ENCODE peak calls at places on chromosomes 6 and 20, in five cellular contexts. F is fibroblast of lung, G is bronchial epithelial cell, U is lower leg skin, W is OCI-LY7. K is an unnamed sample.

GRCh38 chr6:7073810-7074525 is 33.8 kb upstream of the RREB1 start:
- DNase-seq in F (no peak), G (no peak), U (peak; percentile 44), W (no peak), K (no peak)

GRCh38 chr6:170437719-170438401 is 115.2 kb downstream of the PSMB1 start:
- DNase-seq in F (no peak), G (peak; percentile 14), U (no peak), W (no peak), K (no peak)

GRCh38 chr6:53056273-53056672 is 8.9 kb upstream of the FBXO9 start:
- DNase-seq in F (no peak), G (no peak), U (no peak), W (no peak), K (no peak)

GRCh38 chr6:109372070-109372585 is 10.1 kb downstream of the CD164 start:
- DNase-seq in F (no peak), G (no peak), U (no peak), W (no peak), K (peak; percentile 75)

GRCh38 chr6:16064687-16065086 is 64.2 kb upstream of the MYLIP start:
- DNase-seq in F (no peak), G (no peak), U (no peak), W (no peak), K (no peak)

GRCh38 chr6:3421763-3422456 is 34.9 kb downstream of the SLC22A23 start:
- DNase-seq in F (peak; percentile 30), G (peak; percentile 84), U (no peak), W (no peak), K (no peak)

GRCh38 chr6:117550078-117550600 is 52.2 kb downstream of the GOPC start:
- DNase-seq in F (no peak), G (peak; percentile 79), U (no peak), W (no peak), K (no peak)

GRCh38 chr6:100465701-100466409 is 1.1 kb upstream of the SIM1 start:
- DNase-seq in F (no peak), G (no peak), U (no peak), W (no peak), K (no peak)

GRCh38 chr6:134520181-134521115 is 202.5 kb upstream of the SGK1 start:
- DNase-seq in F (no peak), G (peak; percentile 83), U (no peak), W (no peak), K (no peak)

GRCh38 chr20:63891061-63892002 is 3.6 kb upstream of the DNAJC5 start:
- DNase-seq in F (no peak), G (no peak), U (no peak), W (no peak), K (no peak)

GRCh38 chr6:79842382-79843040 is 104.8 kb downstream of the ELOVL4 start:
- DNase-seq in F (no peak), G (no peak), U (no peak), W (no peak), K (no peak)

GRCh38 chr6:4727671-4728435 is 48.4 kb upstream of the CDYL start:
- DNase-seq in F (no peak), G (no peak), U (no peak), W (peak; percentile 33), K (no peak)

GRCh38 chr20:17621229-17621968 is 51.5 kb downstream of the DSTN start:
- DNase-seq in F (no peak), G (no peak), U (no peak), W (no peak), K (no peak)

GRCh38 chr6:43216200-43216599 is 13.1 kb downstream of the DNPH1 start:
- DNase-seq in F (no peak), G (no peak), U (no peak), W (no peak), K (no peak)

GRCh38 chr6:43207286-43207685 is 22.0 kb downstream of the DNPH1 start:
- DNase-seq in F (no peak), G (no peak), U (no peak), W (no peak), K (no peak)

GRCh38 chr6:43213431-43213830 is 15.8 kb downstream of the DNPH1 start:
- DNase-seq in F (no peak), G (no peak), U (no peak), W (no peak), K (no peak)

GRCh38 chr6:43215066-43215465 is 14.2 kb downstream of the DNPH1 start:
- DNase-seq in F (no peak), G (no peak), U (no peak), W (no peak), K (no peak)

DNA sequence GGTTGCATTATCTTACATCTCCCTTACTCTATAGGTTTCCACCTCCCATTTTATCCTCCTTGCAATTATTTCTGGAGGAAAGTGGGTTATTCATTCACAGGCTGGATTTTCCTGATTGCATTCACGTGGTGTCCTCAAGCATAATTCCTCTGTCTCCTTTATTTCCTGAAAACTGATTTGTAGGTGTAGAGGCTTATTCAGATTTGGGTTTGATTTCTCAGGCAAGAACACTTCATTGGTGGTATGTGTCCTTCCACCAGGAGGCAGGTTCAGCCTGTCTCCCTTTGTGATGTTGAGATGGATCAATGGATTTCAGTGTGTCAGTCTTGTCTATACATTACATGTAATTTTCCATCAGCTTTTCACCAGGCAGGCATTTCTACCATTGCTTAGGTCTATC is 17.3 kb downstream of the DNPH1 start:
- DNase-seq in F (no peak), G (no peak), U (no peak), W (no peak), K (no peak)
- TF ChIP-seq CTCF in F (no peak), G (peak; percentile 12), U (no peak), W (peak; percentile 43), K (peak; percentile 21)

DNA sequence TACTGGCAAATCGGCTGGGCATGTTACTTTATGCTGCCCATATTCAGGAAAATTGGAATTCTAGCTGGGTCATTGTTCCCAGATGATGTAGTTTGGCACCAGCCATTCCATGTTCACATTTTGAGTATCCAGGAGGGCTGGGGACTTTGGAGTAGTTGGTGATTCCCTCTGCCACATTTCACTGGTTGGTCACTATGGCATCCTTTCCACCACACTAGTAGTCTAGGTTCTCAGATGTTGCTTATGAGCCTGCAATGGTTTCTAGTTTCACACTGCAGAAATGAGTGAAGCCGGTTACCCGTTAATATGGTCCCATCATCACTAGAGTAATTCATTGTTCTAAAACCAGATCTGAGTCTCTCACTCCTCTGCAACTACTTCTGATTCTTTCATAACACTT is 4.6 kb downstream of the PTPN1 start:
- DNase-seq in F (no peak), G (no peak), U (no peak), W (no peak), K (no peak)
- H3K4me3 ChIP-seq in F (no peak overlapping the region), G (no peak overlapping the region), U (no peak overlapping the region), W (no peak overlapping the region), K (no peak overlapping the region)

GRCh38 chr6:57040011-57040410 is 6.5 kb upstream of the KIAA1586 start:
- DNase-seq in F (no peak), G (no peak), U (no peak), W (peak; percentile 40), K (no peak)
- TF ChIP-seq CTCF in F (no peak), G (peak; percentile 16), U (no peak), W (peak; percentile 51), K (peak; percentile 46)

GRCh38 chr6:84464471-84464870 is 237.0 kb upstream of the CEP162 start:
- DNase-seq in F (no peak), G (no peak), U (no peak), W (no peak), K (no peak)
- H3K4me3 ChIP-seq in F (no peak overlapping the region), G (no peak overlapping the region), U (no peak overlapping the region), W (no peak overlapping the region), K (no peak overlapping the region)

DNA sequence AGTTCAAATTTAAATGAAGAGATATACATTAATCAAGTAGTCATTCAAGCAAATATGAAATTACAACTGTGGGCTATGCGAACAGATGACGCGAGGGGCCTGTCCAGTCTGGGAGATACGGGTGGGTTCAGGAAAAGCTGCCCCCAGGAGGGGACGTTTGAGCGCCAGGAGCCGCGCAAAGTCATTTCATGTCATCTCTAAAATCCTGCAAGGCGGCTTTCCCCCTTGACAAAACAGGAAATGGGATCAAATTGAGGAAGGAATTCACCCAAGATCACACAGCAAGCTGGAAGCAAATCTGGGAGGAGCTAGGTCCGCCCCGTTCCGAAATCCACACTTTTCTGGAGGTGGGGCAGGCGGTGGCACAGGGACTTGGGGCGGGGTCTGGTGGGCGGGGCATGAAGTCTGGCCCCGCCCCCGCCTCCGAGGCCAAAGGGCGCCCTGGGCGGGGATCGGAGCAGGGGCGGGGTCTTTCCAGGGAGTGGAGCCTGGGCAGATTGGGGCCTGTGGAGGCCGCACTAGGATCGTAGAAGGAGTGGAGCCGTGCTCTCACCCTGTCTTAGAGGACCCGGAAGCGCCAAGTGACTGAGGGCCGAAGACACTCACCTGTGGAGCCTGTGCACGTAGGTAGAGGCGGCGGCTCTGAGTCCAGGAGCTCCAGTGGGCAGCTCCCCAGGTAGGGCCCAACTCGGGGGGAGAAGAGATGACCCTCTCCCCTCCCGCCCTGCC is at the start of gene LPIN3:
- DNase-seq in F (peak; percentile 91), G (peak; percentile 89), U (peak; percentile 92), W (peak; percentile 55), K (peak; percentile 27)
- TF ChIP-seq CTCF in F (peak; percentile 24), G (peak; percentile 63), U (no peak), W (peak; percentile 4), K (peak; percentile 24)

GRCh38 chr20:38805958-38806854 is 709 bp downstream of the PPP1R16B start:
- DNase-seq in F (no peak), G (no peak), U (no peak), W (peak; percentile 71), K (no peak)
- H3K4me3 ChIP-seq in F (no peak overlapping the region), G (no peak overlapping the region), U (peak overlapping the region; percentile 32), W (peak overlapping the region; percentile 98), K (peak overlapping the region; percentile 42)

GRCh38 chr20:4233520-4233919 is 218.2 kb upstream of the RNF24 start:
- DNase-seq in F (no peak), G (no peak), U (no peak), W (no peak), K (no peak)
- TF ChIP-seq CTCF in F (peak; percentile 37), G (no peak), U (no peak), W (peak; percentile 40), K (no peak)

GRCh38 chr6:86936834-86937218 is 502 bp upstream of the HTR1E start:
- DNase-seq in F (no peak), G (no peak), U (no peak), W (no peak), K (no peak)
- H3K4me3 ChIP-seq in F (no peak overlapping the region), G (no peak overlapping the region), U (no peak overlapping the region), W (no peak overlapping the region), K (peak overlapping the region; percentile 55)